ENCODE peak calls at places on chromosome 20, in six cellular contexts. L is uterus, A is suprapubic skin, R is Calu3, G is GM13976, D is heart left ventricle. U is an unnamed sample.

GRCh38 chr20:32344835-32345506 is 13.2 kb upstream of the ASXL1 start:
- DNase-seq in L (no peak), A (no peak), R (no peak), G (no peak), D (no peak), U (no peak)

GRCh38 chr20:38304845-38305447 is 990 bp downstream of the BPI start:
- DNase-seq in L (no peak), A (no peak), R (peak; percentile 84), G (peak; percentile 60), D (no peak), U (no peak)

GRCh38 chr20:47669157-47669425 is 116.2 kb downstream of the SULF2 start:
- DNase-seq in L (no peak), A (no peak), R (no peak), G (no peak), D (no peak), U (no peak)

GRCh38 chr20:48962976-48963730 is 41.6 kb downstream of the ARFGEF2 start:
- DNase-seq in L (no peak), A (no peak), R (no peak), G (no peak), D (no peak), U (no peak)

GRCh38 chr20:32006841-32007786 is 3.1 kb upstream of the CCM2L start:
- DNase-seq in L (no peak), A (no peak), R (no peak), G (no peak), D (no peak), U (no peak)

GRCh38 chr20:32485126-32485769 is 99.9 kb downstream of the NOL4L start:
- DNase-seq in L (peak; percentile 80), A (peak; percentile 83), R (peak; percentile 82), G (peak; percentile 76), D (peak; percentile 73), U (no peak)

GRCh38 chr20:2287504-2287903 is 8.3 kb upstream of the TGM3 start:
- DNase-seq in L (no peak), A (no peak), R (no peak), G (no peak), D (no peak), U (no peak)

GRCh38 chr20:61755971-61756421 is 309.7 kb downstream of the TAF4 start:
- DNase-seq in L (no peak), A (no peak), R (no peak), G (no peak), D (no peak), U (no peak)

GRCh38 chr20:17573493-17573892 is 3.6 kb downstream of the DSTN start:
- DNase-seq in L (no peak), A (no peak), R (no peak), G (no peak), D (no peak), U (no peak)

GRCh38 chr20:61804896-61805295 is 260.8 kb downstream of the TAF4 start:
- DNase-seq in L (no peak), A (no peak), R (no peak), G (no peak), D (no peak), U (no peak)

GRCh38 chr20:30284533-30284932 is 972.9 kb upstream of the DEFB115 start:
- DNase-seq in L (no peak), A (no peak), R (no peak), G (no peak), D (no peak), U (no peak)

GRCh38 chr20:16575390-16576140 is 2.3 kb upstream of the KIF16B start:
- DNase-seq in L (no peak), A (no peak), R (no peak), G (no peak), D (no peak), U (no peak)

GRCh38 chr20:10578607-10579006 is 95.2 kb downstream of the JAG1 start:
- DNase-seq in L (no peak), A (no peak), R (no peak), G (no peak), D (no peak), U (no peak)

GRCh38 chr20:17172826-17173420 is 53.9 kb upstream of the PCSK2 start:
- DNase-seq in L (no peak), A (no peak), R (no peak), G (no peak), D (no peak), U (no peak)

GRCh38 chr20:63529861-63530787 is 7.1 kb downstream of the PTK6 start:
- DNase-seq in L (no peak), A (peak; percentile 64), R (no peak), G (no peak), D (peak; percentile 5), U (no peak)

GRCh38 chr20:5402903-5403531 is 86.3 kb upstream of the PROKR2 start:
- DNase-seq in L (no peak), A (no peak), R (peak; percentile 10), G (peak; percentile 36), D (no peak), U (no peak)
- TF ChIP-seq CTCF in L (no peak), A (no peak), R (no peak), G (peak; percentile 62), D (no peak), U (no peak)

DNA sequence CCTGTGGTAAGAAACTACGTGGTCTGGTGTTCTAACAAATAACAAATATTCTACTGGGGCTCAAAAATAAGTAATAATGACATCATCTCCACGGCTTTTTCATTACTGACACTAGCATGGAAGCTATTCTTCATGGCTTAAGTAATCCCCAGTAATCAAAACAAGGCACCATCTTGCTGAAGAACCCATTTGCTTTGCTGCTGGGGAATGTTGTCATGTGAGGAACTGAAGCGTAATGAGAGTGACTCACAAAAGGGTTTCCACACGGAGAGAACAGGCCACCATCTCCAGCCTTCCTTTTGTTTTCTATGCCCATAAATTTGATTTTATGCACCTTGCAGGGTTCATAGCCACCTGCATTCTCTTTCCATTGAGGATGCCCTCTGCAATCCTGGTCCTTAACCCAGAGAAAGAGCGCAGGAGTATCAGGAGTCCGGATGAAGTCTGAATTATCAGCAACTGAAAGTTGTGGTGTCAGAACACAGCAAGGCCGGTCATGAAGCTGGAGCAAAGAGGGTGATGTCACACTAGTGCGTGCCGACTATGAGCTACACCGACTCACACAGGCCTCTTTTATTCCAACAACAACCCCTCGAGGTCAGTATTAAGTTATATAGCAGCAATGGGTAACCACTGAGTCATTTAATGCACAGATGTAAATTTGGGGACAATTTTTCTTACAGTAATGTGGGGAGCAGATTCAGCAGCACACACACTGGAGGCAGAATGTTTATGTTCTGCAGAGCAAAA is 173.7 kb upstream of the SSTR4 start:
- DNase-seq in L (no peak), A (no peak), R (no peak), G (no peak), D (no peak), U (no peak)
- TF ChIP-seq CTCF in L (no peak), A (no peak), R (no peak), G (no peak), D (no peak), U (no peak)

DNA sequence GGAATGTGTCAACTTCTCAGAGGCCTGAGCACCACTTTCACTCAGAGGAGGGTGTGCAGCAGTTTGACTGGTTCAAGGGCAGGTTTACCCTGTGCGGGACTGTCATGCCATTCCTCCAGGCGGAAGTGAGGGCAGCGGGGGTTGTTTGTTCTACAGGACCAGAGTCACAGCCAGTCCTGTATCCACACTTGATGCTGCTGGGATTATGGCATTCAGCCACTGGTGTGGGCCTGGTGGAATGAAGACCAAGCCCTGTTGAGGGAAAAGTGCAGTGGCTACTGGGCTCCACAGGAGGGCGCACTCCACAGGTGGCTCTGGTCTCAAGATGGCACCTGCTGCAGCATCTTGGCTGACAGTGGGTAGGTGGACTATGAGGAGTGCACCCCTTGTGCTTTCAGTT is 14.8 kb downstream of the SEMG2 start:
- DNase-seq in L (no peak), A (no peak), R (peak; percentile 70), G (no peak), D (no peak), U (no peak)
- TF ChIP-seq CTCF in L (no peak), A (peak; percentile 46), R (peak; percentile 90), G (peak; percentile 15), D (no peak), U (no peak)

GRCh38 chr20:50280851-50281655 is 90.4 kb downstream of the CEBPB start:
- DNase-seq in L (no peak), A (no peak), R (no peak), G (no peak), D (no peak), U (no peak)

GRCh38 chr20:50283370-50283769 is 92.7 kb downstream of the CEBPB start:
- DNase-seq in L (no peak), A (no peak), R (no peak), G (no peak), D (no peak), U (no peak)

GRCh38 chr20:50281831-50282591 is 91.4 kb downstream of the CEBPB start:
- DNase-seq in L (no peak), A (no peak), R (no peak), G (no peak), D (no peak), U (no peak)

GRCh38 chr20:50283922-50284810 is 93.5 kb downstream of the CEBPB start:
- DNase-seq in L (no peak), A (no peak), R (peak; percentile 79), G (no peak), D (no peak), U (no peak)

DNA sequence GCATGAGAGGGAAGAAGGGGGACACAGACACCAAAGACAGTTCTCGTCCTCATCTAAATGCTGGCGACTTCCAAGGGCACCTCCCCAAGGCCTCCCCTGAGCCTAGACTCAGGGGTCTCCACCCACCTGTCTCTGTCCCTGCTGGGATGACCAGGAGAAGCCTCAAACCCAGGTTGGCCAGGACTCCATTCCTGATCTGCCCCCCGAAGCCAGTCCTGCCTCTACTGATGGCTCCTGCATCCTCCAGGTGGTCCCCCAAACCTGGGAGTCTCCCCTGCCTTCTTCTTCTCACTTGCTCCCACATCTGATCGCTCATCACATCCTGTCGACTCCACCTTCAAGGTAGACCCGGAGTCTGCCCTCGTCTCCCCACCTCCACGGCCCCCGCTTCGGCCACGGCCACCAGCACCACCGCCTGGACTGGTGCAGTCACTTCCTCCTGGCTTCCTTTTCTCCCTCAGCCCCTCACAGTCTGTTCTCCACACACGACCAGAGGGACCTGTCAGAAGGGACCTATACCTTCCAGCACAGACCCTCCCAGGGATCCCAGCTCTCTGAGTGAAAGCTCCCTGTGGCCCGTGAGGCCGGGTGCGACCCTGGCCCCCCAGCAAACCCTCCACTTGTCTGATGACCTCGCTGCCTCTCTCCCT is 92.1 kb downstream of the CEBPB start:
- DNase-seq in L (no peak), A (no peak), R (no peak), G (no peak), D (no peak), U (no peak)
- TF ChIP-seq CTCF in L (no peak), A (no peak), R (no peak), G (no peak), D (no peak), U (no peak)

DNA sequence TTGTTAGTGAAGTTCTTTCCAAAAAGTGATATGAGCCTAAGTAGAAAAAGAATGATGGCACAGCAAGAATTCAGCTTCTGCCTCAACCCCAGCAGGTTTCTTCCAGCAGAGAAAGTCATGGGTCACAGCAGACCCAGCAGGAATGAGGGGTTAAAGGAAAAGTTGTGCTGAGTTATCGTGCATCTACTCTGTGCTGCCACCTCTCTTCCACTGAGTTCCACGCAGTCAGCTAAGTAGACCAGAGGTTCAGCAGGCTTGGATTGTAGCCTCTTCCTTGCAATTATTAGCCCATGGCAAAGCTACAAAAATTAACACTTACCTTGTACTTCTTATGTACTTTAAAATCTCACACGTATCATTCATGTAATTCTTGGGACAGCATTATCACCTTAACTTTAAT is 510.8 kb downstream of the PTPRT start:
- DNase-seq in L (no peak), A (no peak), R (peak; percentile 29), G (no peak), D (no peak), U (no peak)
- TF ChIP-seq CTCF in L (no peak), A (no peak), R (peak; percentile 68), G (no peak), D (peak; percentile 33), U (no peak)

GRCh38 chr20:59992531-59992930 is 34.3 kb downstream of the CDH26 start:
- DNase-seq in L (no peak), A (no peak), R (no peak), G (no peak), D (no peak), U (no peak)
- TF ChIP-seq CTCF in L (no peak), A (no peak), R (peak; percentile 49), G (no peak), D (no peak), U (no peak)